ENCODE peak calls at places on chromosomes 11 and 22, in eight cellular contexts. O, Z, J, K, P, G, U and W are unnamed samples.

GRCh38 chr11:134216816-134217215 is 7.0 kb downstream of the NCAPD3 start:
- DNase-seq in U (no peak), G (no peak), P (no peak), Z (no peak), J (no peak), O (no peak), K (no peak), W (no peak)

GRCh38 chr11:130514316-130514715 is 65.9 kb downstream of the ADAMTS15 start:
- DNase-seq in U (no peak), O (no peak), P (no peak), Z (no peak), G (no peak), K (no peak), J (no peak), W (no peak)

GRCh38 chr22:47837703-47838102 is 1075.3 kb downstream of the TBC1D22A start:
- DNase-seq in K (no peak), J (no peak), G (no peak), Z (no peak), P (no peak), O (no peak), U (no peak), W (peak; percentile 43)

GRCh38 chr11:32774081-32774480 is 20.4 kb downstream of the CCDC73 start:
- DNase-seq in J (no peak), P (no peak), U (no peak), O (no peak), K (no peak), Z (no peak), G (no peak), W (no peak)

GRCh38 chr22:30214703-30215405 is 31.7 kb downstream of the LIF start:
- DNase-seq in J (no peak), G (no peak), U (no peak), K (no peak), Z (no peak), O (no peak), P (no peak), W (no peak)

GRCh38 chr11:119117004-119117706 is 4.2 kb upstream of the HINFP start:
- DNase-seq in U (no peak), G (no peak), J (no peak), P (no peak), Z (no peak), K (no peak), O (no peak), W (no peak)

GRCh38 chr11:35525501-35526175 is at the start of gene PAMR1:
- DNase-seq in K (peak; percentile 19), G (no peak), P (no peak), U (peak; percentile 22), J (no peak), Z (peak; percentile 15), O (no peak), W (peak; percentile 45)

GRCh38 chr11:85680897-85681296 is 5.1 kb downstream of the CCDC89 start:
- DNase-seq in O (peak; percentile 74), U (no peak), P (no peak), J (no peak), Z (no peak), K (no peak), G (no peak), W (no peak)

GRCh38 chr22:18024276-18024939 is at the start of gene MICAL3:
- DNase-seq in U (peak; percentile 56), O (no peak), P (no peak), J (peak; percentile 57), G (peak; percentile 63), K (peak; percentile 74), Z (peak; percentile 78), W (no peak)

GRCh38 chr22:22687638-22688500 is 43.5 kb downstream of the GGTLC2 start:
- DNase-seq in J (peak; percentile 65), P (no peak), G (peak; percentile 26), K (no peak), Z (peak; percentile 36), O (peak; percentile 36), U (no peak), W (peak; percentile 44)

GRCh38 chr22:19733755-19734154 is 10.4 kb downstream of the GP1BB start:
- DNase-seq in P (no peak), O (no peak), Z (no peak), U (no peak), G (no peak), K (no peak), J (no peak), W (no peak)

GRCh38 chr11:121482231-121483129 is 29.7 kb upstream of the SORL1-AS1 start:
- DNase-seq in Z (no peak), K (peak; percentile 48), P (no peak), G (peak; percentile 43), J (no peak), U (no peak), O (no peak), W (no peak)

GRCh38 chr22:21068681-21069276 is 23.0 kb downstream of the LRRC74B start:
- DNase-seq in P (no peak), K (no peak), G (no peak), U (no peak), O (no peak), J (no peak), Z (no peak), W (no peak)

GRCh38 chr11:41116970-41117369 is 342.5 kb downstream of the LRRC4C start:
- DNase-seq in U (no peak), J (no peak), G (no peak), O (no peak), K (no peak), P (no peak), Z (no peak), W (no peak)

GRCh38 chr11:32328392-32328791 is 106.9 kb downstream of the WT1 start:
- DNase-seq in G (no peak), U (no peak), P (no peak), Z (no peak), O (no peak), J (no peak), K (no peak), W (no peak)

GRCh38 chr22:39241632-39242388 is 3.0 kb downstream of the PDGFB start:
- DNase-seq in P (no peak), O (no peak), J (no peak), U (no peak), Z (no peak), G (no peak), K (no peak), W (no peak)